ENCODE peak calls at places on chromosomes 6 and 20, in nine cellular contexts. B is left ventricle myocardium inferior, Y is K562, R is transverse colon, G is left lung, M is lung, S is HCT116, D is heart right ventricle, N is HepG2. A is an unnamed sample. For H3K4me1 and H3K27me3, the result is how much of the 10 kb centered on the place peaks cover.

GRCh38 chr6:140463312-140463710 is 1088.9 kb upstream of the CITED2 start:
- DNase-seq in B (no peak), Y (no peak), R (no peak), G (no peak), M (no peak), S (no peak), D (no peak), N (no peak), A (no peak)

GRCh38 chr6:79031821-79032590 is 46.0 kb downstream of the PHIP start:
- DNase-seq in B (no peak), Y (no peak), R (no peak), G (no peak), M (no peak), S (no peak), D (no peak), N (no peak), A (no peak)

GRCh38 chr20:43586641-43587040 is 4.1 kb upstream of the IFT52 start:
- DNase-seq in B (no peak), Y (no peak), R (no peak), G (no peak), M (no peak), S (no peak), D (no peak), N (no peak), A (no peak)

GRCh38 chr20:38764563-38765355 is 16.5 kb downstream of the ACTR5 start:
- DNase-seq in B (no peak), Y (no peak), R (no peak), G (no peak), M (no peak), S (peak), D (no peak), N (peak), A (peak)

GRCh38 chr6:155340464-155341129 is 26.3 kb upstream of the TFB1M start:
- DNase-seq in B (no peak), Y (no peak), R (no peak), G (no peak), M (no peak), S (peak), D (no peak), N (peak), A (no peak)

GRCh38 chr6:68226460-68226859 is 408.6 kb upstream of the ADGRB3 start:
- DNase-seq in B (no peak), Y (peak), R (no peak), G (no peak), M (no peak), S (no peak), D (no peak), N (no peak), A (no peak)

GRCh38 chr6:88004707-88005106 is 42.9 kb upstream of the SPACA1 start:
- DNase-seq in B (no peak), Y (no peak), R (no peak), G (peak), M (peak), S (no peak), D (no peak), N (no peak), A (no peak)

GRCh38 chr6:44439270-44440045 is 52.0 kb downstream of the CDC5L start:
- DNase-seq in B (no peak), Y (no peak), R (no peak), G (no peak), M (no peak), S (no peak), D (no peak), N (no peak), A (no peak)

GRCh38 chr6:150325093-150325772 is 43.6 kb upstream of the IYD start:
- DNase-seq in B (no peak), Y (no peak), R (no peak), G (no peak), M (peak), S (no peak), D (no peak), N (no peak), A (no peak)

GRCh38 chr6:15327271-15327670 is 81.4 kb downstream of the JARID2 start:
- DNase-seq in B (no peak), Y (peak), R (peak), G (no peak), M (peak), S (peak), D (no peak), N (no peak), A (peak)

GRCh38 chr20:38001981-38002380 is 31.3 kb downstream of the TTI1 start:
- DNase-seq in B (no peak), Y (peak), R (no peak), G (no peak), M (no peak), S (no peak), D (no peak), N (no peak), A (no peak)

GRCh38 chr20:51287628-51288413 is 254.7 kb downstream of the NFATC2 start:
- DNase-seq in B (no peak), Y (no peak), R (no peak), G (no peak), M (no peak), S (no peak), D (no peak), N (no peak), A (no peak)

GRCh38 chr6:16519265-16520242 is 241.7 kb downstream of the ATXN1 start:
- DNase-seq in B (no peak), Y (no peak), R (peak), G (no peak), M (no peak), S (no peak), D (no peak), N (peak), A (no peak)

DNA sequence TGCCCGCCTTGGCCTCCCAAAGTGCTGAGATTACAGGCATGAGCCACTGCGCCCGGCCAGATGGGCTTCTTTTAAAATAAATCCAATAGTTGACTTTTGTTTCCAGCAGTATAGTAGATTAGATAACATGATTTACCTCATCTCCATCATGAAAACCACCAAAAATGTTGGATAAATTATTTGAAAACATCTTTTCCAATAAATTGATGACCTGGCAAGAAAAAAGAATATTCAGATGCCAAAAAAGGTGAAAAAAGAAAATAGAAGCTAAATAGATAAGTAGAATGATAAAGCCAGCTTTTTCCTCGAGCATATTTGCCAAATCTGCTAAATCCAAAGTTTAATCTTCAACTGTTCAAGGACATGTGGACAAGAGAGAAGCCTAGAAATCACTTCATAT is 109.2 kb downstream of the PHF3 start:
- DNase-seq in B (no peak), Y (no peak), R (no peak), G (peak), M (no peak), S (no peak), D (no peak), N (no peak), A (no peak)
- H3K4me1 ChIP-seq in B (under half), Y (under half), R (under half), G (under half), M (under half), S (under half), D (under half), N (under half), A (under half)

DNA sequence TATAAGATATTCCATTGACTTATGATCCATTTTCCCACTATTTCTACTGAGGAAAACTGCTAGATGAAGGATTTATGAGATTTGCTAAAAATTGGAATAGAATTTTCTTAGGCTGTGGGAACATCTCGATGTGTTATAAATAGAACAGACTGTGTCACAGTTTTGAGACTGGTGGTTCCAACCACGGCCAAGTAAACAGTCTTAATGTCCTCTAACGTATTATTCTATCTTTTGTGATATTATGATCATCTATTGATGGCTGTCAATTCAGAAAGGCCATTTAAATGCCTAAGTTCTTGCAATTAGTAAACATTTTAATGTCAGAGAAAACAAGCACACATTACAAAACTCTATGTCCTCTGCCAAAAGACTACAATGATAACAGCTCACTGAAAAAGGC is 71.5 kb upstream of the PLN start:
- DNase-seq in B (no peak), Y (no peak), R (no peak), G (no peak), M (no peak), S (no peak), D (no peak), N (no peak), A (no peak)
- H3K27ac ChIP-seq in B (peak), Y (no peak), R (no peak), G (no peak), M (no peak), S (no peak), D (peak), N (no peak), A (no peak)

GRCh38 chr6:151512481-151512880 is 18.7 kb downstream of the CCDC170 start:
- DNase-seq in B (no peak), Y (no peak), R (no peak), G (no peak), M (no peak), S (no peak), D (no peak), N (no peak), A (no peak)
- H3K27me3 ChIP-seq in B (under half), Y (under half), R (under half), G (under half), M (under half), S (under half), D (under half), N (under half), A (under half)

DNA sequence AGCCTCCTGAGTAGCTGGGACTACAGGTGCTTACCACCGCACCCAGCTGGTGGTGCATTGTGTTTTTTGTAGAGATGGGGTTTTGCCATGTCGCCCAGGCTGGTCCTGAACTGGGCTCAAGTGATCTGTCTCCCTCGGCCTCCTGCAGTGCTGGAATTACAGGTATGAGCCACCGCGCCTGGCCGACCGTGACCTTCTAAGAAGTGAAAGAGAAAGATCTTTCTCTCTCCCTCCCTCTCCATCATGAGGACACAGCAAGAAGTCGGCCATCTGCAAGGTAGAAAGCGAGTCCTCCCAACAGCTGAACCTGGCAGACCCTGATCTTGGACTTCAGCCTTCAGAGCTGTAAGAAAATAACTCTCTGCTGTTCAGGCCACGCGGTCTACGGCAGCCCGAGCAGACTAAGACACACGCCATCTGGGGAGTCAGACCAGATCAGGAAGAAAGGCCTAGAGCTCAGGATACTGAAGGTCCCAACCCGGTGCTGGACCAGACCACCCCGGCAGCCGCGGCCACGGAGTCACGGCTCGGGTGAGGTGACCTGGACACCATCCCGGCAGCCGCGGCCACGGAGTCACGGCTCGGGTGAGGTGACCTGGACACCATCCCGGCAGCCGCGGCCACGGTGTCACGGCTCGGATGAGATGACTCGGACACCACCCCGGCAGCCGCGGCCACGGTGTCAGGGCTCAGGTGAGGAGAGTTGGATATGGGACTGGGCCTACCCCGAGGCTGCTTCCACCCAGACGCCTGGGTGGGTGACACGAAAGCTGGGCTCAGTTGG is 9.6 kb downstream of the GMEB2 start:
- DNase-seq in B (no peak), Y (no peak), R (no peak), G (peak), M (no peak), S (no peak), D (no peak), N (no peak), A (no peak)
- H3K4me1 ChIP-seq in B (under half), Y (under half), R (under half), G (under half), M (under half), S (under half), D (under half), N (under half), A (under half)

GRCh38 chr20:46118481-46119020 is 437 bp downstream of the CD40 start:
- DNase-seq in B (peak), Y (no peak), R (peak), G (peak), M (no peak), S (no peak), D (peak), N (no peak), A (no peak)
- H3K27ac ChIP-seq in B (peak), Y (no peak), R (peak), G (peak), M (peak), S (peak), D (peak), N (no peak), A (peak)

DNA sequence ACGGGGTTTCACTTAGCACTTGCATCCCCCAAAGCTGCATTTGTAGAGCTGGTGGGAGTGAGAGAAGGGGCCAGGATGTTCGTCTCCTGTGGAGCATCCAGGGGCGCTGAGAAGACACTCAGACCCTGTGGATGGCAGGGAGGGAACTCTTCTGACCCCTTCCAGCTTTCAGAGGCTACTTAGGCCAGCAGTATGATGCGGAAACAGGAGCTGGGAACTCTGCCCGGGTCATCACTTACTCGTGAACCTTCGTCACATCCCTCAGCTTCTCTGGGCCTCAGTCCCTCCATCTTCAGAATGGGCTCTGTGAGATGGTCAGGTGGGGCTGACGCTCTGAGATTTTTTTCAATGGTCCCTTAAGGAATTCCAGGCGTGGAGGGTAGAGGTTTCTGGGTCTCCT is 228.5 kb downstream of the TAF4 start:
- DNase-seq in B (no peak), Y (no peak), R (no peak), G (peak), M (no peak), S (no peak), D (no peak), N (no peak), A (no peak)
- H3K27me3 ChIP-seq in B (half or more), Y (under half), R (under half), G (under half), M (under half), S (under half), D (under half), N (half or more), A (under half)

A was measured in CD4-positive, CD25-positive, alpha-beta regulatory T cell.